ENCODE peak calls at places on chromosome 20, in ten cellular contexts. R is GM20000; F is choroid plexus epithelial cell; C is MCF 10A; E is CD4-positive, alpha-beta T cell; I is B cell; B is heart right ventricle; W is H9; D is CD8-positive, alpha-beta T cell; N is neural crest cell. T is an unnamed sample.

GRCh38 chr20:58229198-58229802 is 847 bp upstream of the ANKRD60 start:
- DNase-seq in B (no peak), N (no peak), E (no peak), F (peak), I (no peak), C (no peak), D (no peak), W (peak), R (no peak), T (no peak)

GRCh38 chr20:33654680-33655161 is 7.4 kb upstream of the C20orf144 start:
- DNase-seq in R (no peak), N (no peak), F (no peak), W (no peak), C (no peak), I (peak), B (no peak), E (no peak), D (no peak), T (no peak)

GRCh38 chr20:41177636-41178035 is 40.3 kb downstream of the PLCG1 start:
- DNase-seq in F (peak), R (no peak), D (no peak), B (no peak), N (no peak), W (peak), C (peak), E (peak), I (no peak), T (no peak)

GRCh38 chr20:34945315-34946077 is 10.1 kb downstream of the GSS start:
- DNase-seq in D (no peak), E (no peak), C (peak), R (no peak), W (no peak), F (peak), B (no peak), N (no peak), I (no peak), T (no peak)

GRCh38 chr20:60100780-60101179 is 142.6 kb downstream of the CDH26 start:
- DNase-seq in D (no peak), B (no peak), W (no peak), I (no peak), R (no peak), E (no peak), F (no peak), C (no peak), N (no peak), T (no peak)

GRCh38 chr20:14235355-14235754 is 102.1 kb downstream of the FLRT3 start:
- DNase-seq in C (peak), F (peak), W (no peak), E (no peak), I (no peak), N (no peak), D (no peak), R (no peak), B (no peak), T (no peak)

GRCh38 chr20:52859156-52859887 is 112.8 kb upstream of the TSHZ2 start:
- DNase-seq in C (peak), B (no peak), N (no peak), W (peak), F (no peak), I (no peak), D (no peak), E (no peak), R (no peak), T (no peak)

GRCh38 chr20:58447733-58448391 is 58.8 kb downstream of the VAPB start:
- DNase-seq in D (peak), R (no peak), E (peak), N (peak), F (peak), C (peak), B (no peak), W (peak), I (no peak), T (peak)

GRCh38 chr20:49228676-49229075 is 9.5 kb downstream of the DDX27 start:
- DNase-seq in E (no peak), W (no peak), F (no peak), I (no peak), N (no peak), B (no peak), R (no peak), C (no peak), D (no peak), T (no peak)

GRCh38 chr20:23435675-23436539 is 3.6 kb upstream of the CSTL1 start:
- DNase-seq in W (no peak), B (peak), D (no peak), F (peak), E (no peak), N (no peak), R (no peak), C (no peak), I (no peak), T (peak)

GRCh38 chr20:19992996-19993908 is 23.9 kb upstream of the NAA20 start:
- DNase-seq in R (no peak), I (no peak), C (peak), W (peak), E (no peak), F (peak), B (no peak), N (no peak), D (no peak), T (no peak)

GRCh38 chr20:3240776-3241363 is 1.9 kb upstream of the SLC4A11 start:
- DNase-seq in N (no peak), E (no peak), D (no peak), F (no peak), B (no peak), C (no peak), I (no peak), R (no peak), W (no peak), T (no peak)

GRCh38 chr20:14744723-14745122 is 407.3 kb upstream of the FLRT3 start:
- DNase-seq in D (no peak), F (no peak), B (no peak), W (no peak), N (no peak), I (no peak), E (no peak), R (peak), C (no peak), T (peak)

GRCh38 chr20:2692036-2692885 is at the start of gene EBF4:
- DNase-seq in R (peak), D (peak), B (peak), N (peak), I (peak), W (peak), E (no peak), F (peak), C (no peak), T (peak)

GRCh38 chr20:20223981-20224380 is 143.9 kb upstream of the INSM1 start:
- DNase-seq in B (no peak), F (no peak), W (no peak), N (no peak), I (no peak), E (no peak), C (no peak), R (no peak), D (no peak), T (no peak)

GRCh38 chr20:11054266-11055025 is 380.6 kb upstream of the JAG1 start:
- DNase-seq in C (no peak), R (no peak), D (no peak), F (no peak), W (no peak), N (no peak), E (no peak), I (no peak), B (no peak), T (no peak)

GRCh38 chr20:51426879-51427624 is 115.5 kb downstream of the NFATC2 start:
- DNase-seq in N (no peak), E (no peak), D (peak), I (no peak), C (no peak), F (no peak), B (no peak), W (no peak), R (no peak), T (no peak)
- TF ChIP-seq CTCF in N (no peak), E (no peak), D (no peak), I (no peak), C (no peak), F (no peak), B (no peak), W (no peak), R (no peak), T (no peak)

GRCh38 chr20:43473058-43473704 is 15.5 kb downstream of the SRSF6 start:
- DNase-seq in D (no peak), N (no peak), F (no peak), R (no peak), C (no peak), E (no peak), W (no peak), B (no peak), I (no peak), T (no peak)
- TF ChIP-seq CTCF in D (no peak), N (no peak), F (no peak), R (no peak), C (no peak), E (no peak), W (peak), B (no peak), I (no peak), T (no peak)

GRCh38 chr20:17281478-17281877 is 54.6 kb downstream of the PCSK2 start:
- DNase-seq in N (peak), I (no peak), R (peak), D (no peak), B (no peak), F (peak), E (no peak), W (peak), C (peak), T (peak)
- TF ChIP-seq CTCF in N (peak), I (no peak), R (peak), D (no peak), B (no peak), F (peak), E (no peak), W (peak), C (peak), T (peak)

GRCh38 chr20:62376112-62377063 is 9.3 kb upstream of the LAMA5 start:
- DNase-seq in I (no peak), N (no peak), B (peak), D (no peak), F (peak), R (no peak), E (no peak), C (peak), W (peak), T (no peak)
- TF ChIP-seq CTCF in I (no peak), N (peak), B (peak), D (no peak), F (peak), R (no peak), E (no peak), C (no peak), W (peak), T (no peak)

DNA sequence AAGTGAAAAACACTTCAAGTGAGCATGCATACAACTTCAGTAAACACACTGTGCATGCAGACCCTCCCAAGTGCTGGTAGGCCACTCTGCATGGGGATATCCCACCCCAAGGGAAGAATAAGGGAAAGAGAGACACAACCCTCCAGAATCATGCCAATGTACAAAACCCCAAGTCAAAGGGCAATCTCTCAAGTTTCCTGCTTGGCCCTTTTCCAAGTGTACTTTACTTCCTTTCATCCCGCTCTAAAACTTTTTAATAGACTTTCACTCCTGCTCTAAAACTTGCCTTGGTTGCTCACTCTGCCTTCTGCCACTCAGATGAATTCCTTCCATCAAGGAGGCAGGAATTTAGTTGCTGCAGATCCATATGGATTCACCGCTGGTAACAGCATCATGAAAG is 205.7 kb upstream of the PROKR2 start:
- DNase-seq in N (no peak), E (no peak), B (no peak), R (no peak), I (no peak), C (no peak), F (no peak), W (no peak), D (no peak), T (no peak)
- TF ChIP-seq CTCF in N (no peak), E (no peak), B (no peak), R (no peak), I (no peak), C (no peak), F (no peak), W (no peak), D (no peak), T (no peak)

GRCh38 chr20:51767018-51767866 is 948 bp downstream of the ATP9A start:
- DNase-seq in C (peak), N (peak), I (peak), R (peak), E (no peak), B (peak), W (peak), F (no peak), D (peak), T (peak)
- TF ChIP-seq CTCF in C (peak), N (peak), I (no peak), R (no peak), E (no peak), B (no peak), W (peak), F (peak), D (no peak), T (no peak)

DNA sequence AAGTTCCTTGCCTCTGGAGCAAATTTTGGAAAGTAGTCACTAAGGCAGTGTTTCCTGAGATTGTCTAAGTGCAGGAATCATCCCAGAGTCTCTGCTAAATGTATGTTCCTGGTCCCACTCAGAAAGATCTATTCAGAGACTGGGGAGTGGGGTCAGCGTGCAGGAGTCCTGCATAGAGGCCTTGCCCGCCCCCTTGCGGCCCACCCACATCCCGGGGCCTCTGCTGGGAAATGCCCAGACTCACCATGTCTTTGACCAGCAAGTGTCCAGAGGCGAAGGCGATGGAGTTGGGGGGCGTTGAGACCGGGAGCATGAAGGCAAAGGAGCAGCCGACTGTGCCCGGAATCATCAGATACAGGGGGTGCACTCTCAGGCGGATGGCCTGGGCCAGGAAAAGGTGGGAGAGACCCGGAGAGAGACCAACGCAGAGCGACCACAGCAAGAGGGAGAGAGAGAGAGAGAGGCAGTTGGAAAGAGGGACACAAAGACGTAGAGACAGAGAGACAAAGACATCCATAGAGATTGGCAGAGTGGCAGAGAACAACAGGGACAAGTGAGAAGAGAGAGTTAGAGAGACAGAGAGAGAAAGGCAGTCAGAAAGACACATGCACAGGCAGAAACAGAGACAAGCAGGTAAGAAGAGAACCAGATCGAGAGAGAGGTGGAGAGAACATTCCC is 12.9 kb upstream of the OCSTAMP start:
- DNase-seq in E (no peak), D (no peak), W (peak), N (peak), C (no peak), R (no peak), B (no peak), F (no peak), I (no peak), T (no peak)
- TF ChIP-seq CTCF in E (no peak), D (no peak), W (peak), N (no peak), C (no peak), R (no peak), B (no peak), F (no peak), I (no peak), T (no peak)

GRCh38 chr20:16821211-16822089 is 73.3 kb downstream of the OTOR start:
- DNase-seq in B (no peak), I (peak), E (no peak), D (no peak), N (peak), C (peak), W (peak), F (peak), R (peak), T (peak)
- TF ChIP-seq CTCF in B (peak), I (peak), E (peak), D (peak), N (peak), C (peak), W (peak), F (peak), R (peak), T (peak)

T was measured in GM13976.